ENCODE peak calls at places on chromosomes 13 and 19, in four cellular contexts. A, C, H and N are unnamed samples.

GRCh38 chr13:64756621-64757020 is 2473.5 kb downstream of the PCDH9 start:
- DNase-seq in A (no peak), H (no peak), C (no peak), N (no peak)

GRCh38 chr13:98050041-98050466 is 92.8 kb upstream of the FARP1 start:
- DNase-seq in A (no peak), C (peak; percentile 31), H (no peak), N (peak; percentile 21)

GRCh38 chr13:109481046-109481445 is 305.3 kb downstream of the IRS2 start:
- DNase-seq in H (no peak), A (no peak), C (no peak), N (no peak)

GRCh38 chr13:74250738-74251190 is 116.6 kb upstream of the KLF12 start:
- DNase-seq in C (no peak), H (no peak), A (no peak), N (no peak)

GRCh38 chr19:49932041-49932451 is 2.7 kb upstream of the NUP62 start:
- DNase-seq in A (no peak), C (no peak), H (no peak), N (peak; percentile 75)

GRCh38 chr13:99041337-99041736 is 63.5 kb upstream of the DOCK9 start:
- DNase-seq in C (no peak), A (no peak), H (no peak), N (no peak)

GRCh38 chr13:111639196-111639705 is 318.8 kb downstream of the TEX29 start:
- DNase-seq in C (no peak), A (no peak), H (no peak), N (no peak)

GRCh38 chr19:32287811-32288227 is 57.6 kb upstream of the ZNF507 start:
- DNase-seq in C (peak; percentile 30), A (peak; percentile 11), H (peak; percentile 3), N (no peak)

GRCh38 chr13:99280166-99280565 is 22.0 kb upstream of the GPR18 start:
- DNase-seq in H (no peak), C (no peak), A (no peak), N (no peak)

GRCh38 chr19:13154241-13154778 is 4.1 kb downstream of the IER2 start:
- DNase-seq in C (peak; percentile 89), H (peak; percentile 75), A (peak; percentile 93), N (peak; percentile 67)

GRCh38 chr19:51550848-51551672 is 19.6 kb upstream of the SIGLEC6 start:
- DNase-seq in A (no peak), C (no peak), H (no peak), N (no peak)

GRCh38 chr13:41352935-41353801 is 42.1 kb downstream of the NAA16 start:
- DNase-seq in A (no peak), H (peak; percentile 16), C (no peak), N (peak; percentile 38)

GRCh38 chr19:58491393-58491792 is 15.2 kb downstream of the ZNF446 start:
- DNase-seq in A (no peak), C (no peak), H (no peak), N (no peak)

GRCh38 chr19:47595937-47596336 is 13.0 kb upstream of the BICRA start:
- DNase-seq in H (no peak), A (no peak), C (no peak), N (no peak)

GRCh38 chr13:29901714-29902631 is 51.6 kb upstream of the UBL3 start:
- DNase-seq in C (no peak), H (peak; percentile 83), A (no peak), N (peak; percentile 63)

GRCh38 chr19:2084993-2085720 is 11.0 kb downstream of the MOB3A start:
- DNase-seq in A (no peak), H (no peak), C (no peak), N (no peak)

GRCh38 chr19:18896421-18896841 is 473 bp upstream of the CERS1 start:
- DNase-seq in H (no peak), A (no peak), C (no peak), N (no peak)

GRCh38 chr13:80339578-80339840 is 1.4 kb downstream of the SPRY2 start:
- DNase-seq in A (no peak), H (no peak), C (no peak), N (no peak)

GRCh38 chr13:67080351-67080750 is 149.8 kb downstream of the PCDH9 start:
- DNase-seq in H (no peak), C (no peak), A (no peak), N (no peak)

GRCh38 chr13:39510296-39510695 is 92.7 kb downstream of the LHFPL6 start:
- DNase-seq in H (no peak), C (no peak), A (no peak), N (peak; percentile 48)

GRCh38 chr13:27869436-27870090 is 50.2 kb upstream of the PDX1 start:
- DNase-seq in H (no peak), A (no peak), C (no peak), N (no peak)
- TF ChIP-seq CTCF in H (no peak), A (no peak), C (no peak), N (peak; percentile 48)

GRCh38 chr19:4065430-4066175 is 1.1 kb downstream of the ZBTB7A start:
- DNase-seq in A (peak; percentile 77), H (peak; percentile 56), C (peak; percentile 99), N (peak; percentile 81)
- H3K4me3 ChIP-seq in A (peak overlapping the region; percentile 99), H (peak overlapping the region; percentile 97), C (peak overlapping the region; percentile 95), N (no peak overlapping the region)

GRCh38 chr13:36973009-36973408 is 26.1 kb downstream of the ALG5 start:
- DNase-seq in H (no peak), A (no peak), C (no peak), N (no peak)
- H3K36me3 ChIP-seq in H (peaks cover 3% of the 10 kb centered on the region), A (no peaks in the 10 kb centered on the region), C (peaks cover 51% of the 10 kb centered on the region), N (peaks cover 40% of the 10 kb centered on the region)

GRCh38 chr19:7418575-7418974 is 69.8 kb downstream of the ARHGEF18 start:
- DNase-seq in H (no peak), C (no peak), A (no peak), N (no peak)

GRCh38 chr19:7413629-7414028 is 64.9 kb downstream of the ARHGEF18 start:
- DNase-seq in A (no peak), H (no peak), C (no peak), N (no peak)

GRCh38 chr19:7415857-7416371 is 67.2 kb downstream of the ARHGEF18 start:
- DNase-seq in A (no peak), H (no peak), C (no peak), N (no peak)

GRCh38 chr19:7417671-7418324 is 69.1 kb downstream of the ARHGEF18 start:
- DNase-seq in C (no peak), H (no peak), A (no peak), N (peak; percentile 40)

DNA sequence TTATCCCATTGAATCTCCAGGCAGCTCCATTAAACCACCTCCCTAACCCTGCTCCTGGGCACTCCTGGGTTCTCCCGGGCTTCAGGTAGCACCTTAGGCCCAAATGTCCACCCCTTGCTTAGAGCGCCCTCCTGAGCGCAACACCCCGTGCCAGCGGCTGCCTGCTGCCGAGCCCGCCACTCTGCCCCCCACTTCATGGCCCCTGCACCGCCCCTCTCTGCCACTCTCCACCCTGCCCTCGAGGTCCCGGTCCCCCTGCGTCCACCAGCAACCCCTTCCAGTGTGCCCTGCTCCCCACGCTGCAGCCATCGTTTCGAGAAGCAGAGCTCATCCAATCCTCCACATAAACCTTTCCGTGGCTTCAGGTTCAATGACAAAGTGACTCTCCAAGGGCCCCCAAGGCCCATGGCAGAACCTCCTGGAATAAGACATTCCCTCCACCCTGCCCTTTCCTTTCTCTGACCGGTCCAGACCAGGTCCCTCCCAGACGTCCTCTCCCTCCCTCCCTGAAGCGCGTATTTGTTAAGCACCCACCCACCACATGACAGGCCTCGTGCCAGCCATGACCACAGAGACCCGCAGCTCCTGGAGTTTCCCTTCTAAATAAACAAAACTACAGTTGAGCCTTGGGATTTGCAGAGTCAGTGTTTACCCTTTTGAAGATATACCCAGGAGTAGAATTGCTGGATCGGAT is 66.6 kb downstream of the ARHGEF18 start:
- DNase-seq in A (no peak), H (no peak), C (peak; percentile 45), N (no peak)
- TF ChIP-seq CTCF in A (no peak), H (no peak), C (no peak), N (no peak)

GRCh38 chr19:12139885-12140544 is at the start of gene ZNF20:
- DNase-seq in A (peak; percentile 84), C (peak; percentile 98), H (peak; percentile 66), N (peak; percentile 96)

GRCh38 chr19:12137541-12137940 is 2.6 kb downstream of the ZNF20 start:
- DNase-seq in H (no peak), C (no peak), A (no peak), N (no peak)

GRCh38 chr19:12139309-12139708 is 841 bp downstream of the ZNF20 start:
- DNase-seq in H (no peak), C (no peak), A (no peak), N (no peak)

GRCh38 chr19:12141405-12141736 is 1.2 kb upstream of the ZNF20 start:
- DNase-seq in H (no peak), A (no peak), C (no peak), N (no peak)

GRCh38 chr19:12140545-12141404 is 625 bp upstream of the ZNF20 start:
- DNase-seq in C (peak; percentile 89), A (peak; percentile 31), H (peak; percentile 25), N (peak; percentile 59)
- H3K4me3 ChIP-seq in C (peak overlapping the region; percentile 77), A (peak overlapping the region; percentile 90), H (peak overlapping the region; percentile 78), N (peak overlapping the region; percentile 76)

GRCh38 chr19:39173502-39173991 is 23.2 kb upstream of the NCCRP1 start:
- DNase-seq in A (no peak), C (no peak), H (no peak), N (no peak)

GRCh38 chr19:39174142-39174541 is 22.6 kb upstream of the NCCRP1 start:
- DNase-seq in H (no peak), C (no peak), A (no peak), N (no peak)

GRCh38 chr19:39172700-39173501 is 23.9 kb upstream of the NCCRP1 start:
- DNase-seq in C (no peak), A (no peak), H (no peak), N (no peak)

GRCh38 chr19:39170398-39171231 is 26.1 kb upstream of the NCCRP1 start:
- DNase-seq in H (no peak), C (no peak), A (no peak), N (no peak)

DNA sequence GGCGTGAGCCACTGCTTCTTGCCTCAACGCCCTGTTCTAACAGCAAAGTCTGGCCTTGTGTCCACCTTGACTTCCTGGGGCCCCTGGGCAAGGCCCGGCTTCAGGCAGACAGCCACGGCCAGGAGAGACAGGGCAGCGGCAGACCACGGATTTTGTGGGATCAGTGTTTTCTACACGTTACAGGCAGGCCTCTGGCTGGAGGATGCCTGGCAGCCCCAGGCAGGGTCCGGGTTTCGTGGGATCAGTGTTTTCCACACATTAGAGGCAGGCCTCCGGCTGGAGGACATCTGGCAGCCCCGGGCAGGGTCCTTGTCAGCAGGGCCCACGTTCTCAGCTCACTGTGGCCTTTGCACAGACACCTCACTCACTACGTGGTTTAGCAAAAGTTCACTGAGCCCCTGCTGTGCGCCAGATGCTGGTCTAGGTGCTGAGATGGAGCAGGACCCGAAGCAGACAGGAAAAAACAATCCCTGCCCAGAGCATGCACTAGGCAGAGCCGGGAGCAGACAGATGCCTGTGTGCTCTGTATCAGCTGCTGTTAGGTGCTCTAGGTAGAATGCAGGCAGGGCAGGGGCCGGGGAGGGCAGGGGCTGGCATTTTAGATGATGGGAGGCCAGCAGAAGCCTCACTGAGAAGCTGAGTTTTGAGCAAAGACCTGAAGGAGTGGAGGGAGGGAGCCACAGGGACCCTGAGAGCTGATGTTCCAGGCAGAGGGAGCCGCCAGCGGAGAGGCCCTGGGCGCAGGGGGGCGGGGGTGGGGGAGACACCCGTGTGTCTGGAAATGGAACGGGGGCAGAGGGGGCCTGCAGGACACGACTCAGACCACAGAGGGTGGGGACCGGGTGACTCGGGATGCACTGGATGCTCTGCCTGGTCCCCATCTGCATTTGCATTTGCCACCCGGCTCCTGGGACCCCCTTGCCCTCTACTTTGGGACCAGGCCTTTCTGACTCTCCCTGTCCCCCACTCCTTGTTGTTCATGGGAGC is 25.0 kb upstream of the NCCRP1 start:
- DNase-seq in C (no peak), H (no peak), A (no peak), N (no peak)
- H3K36me3 ChIP-seq in C (peaks cover 34% of the 10 kb centered on the region), H (peaks cover 14% of the 10 kb centered on the region), A (peaks cover 25% of the 10 kb centered on the region), N (no peaks in the 10 kb centered on the region)